ENCODE peak calls at places on chromosomes 1 and 21, in four cellular contexts. E is CD4-positive, alpha-beta memory T cell; Q is SJSA1; G is right cardiac atrium. T is an unnamed sample. For H3K9me3, the result is how much of the 10 kb centered on the place peaks cover.

GRCh38 chr1:156246762-156247459 is 945 bp downstream of the PAQR6 start:
- DNase-seq in E (no peak), Q (no peak), G (peak), T (peak)

GRCh38 chr21:45054927-45055612 is 19.3 kb upstream of the ADARB1 start:
- DNase-seq in E (no peak), Q (no peak), G (peak), T (no peak)

GRCh38 chr1:101290922-101291561 is 54.2 kb downstream of the S1PR1 start:
- DNase-seq in E (no peak), Q (no peak), G (no peak), T (no peak)

GRCh38 chr1:92464588-92465255 is 22.0 kb downstream of the GFI1 start:
- DNase-seq in E (no peak), Q (no peak), G (no peak), T (no peak)

GRCh38 chr1:51660570-51660969 is 43.7 kb downstream of the OSBPL9 start:
- DNase-seq in E (no peak), Q (no peak), G (no peak), T (no peak)

GRCh38 chr1:58035523-58035922 is 511.0 kb downstream of the OMA1 start:
- DNase-seq in E (no peak), Q (no peak), G (no peak), T (no peak)

GRCh38 chr1:77084457-77084856 is 134.8 kb downstream of the PIGK start:
- DNase-seq in E (no peak), Q (no peak), G (no peak), T (no peak)

GRCh38 chr1:216054593-216054992 is 368.7 kb downstream of the USH2A start:
- DNase-seq in E (no peak), Q (no peak), G (no peak), T (no peak)

GRCh38 chr1:7322912-7323311 is 448.2 kb upstream of the VAMP3 start:
- DNase-seq in E (no peak), Q (no peak), G (no peak), T (no peak)

GRCh38 chr1:46429436-46429835 is 35.3 kb downstream of the FAAH start:
- DNase-seq in E (no peak), Q (no peak), G (peak), T (no peak)

GRCh38 chr1:32870615-32871363 is at the start of gene FNDC5:
- DNase-seq in E (no peak), Q (no peak), G (peak), T (no peak)

DNA sequence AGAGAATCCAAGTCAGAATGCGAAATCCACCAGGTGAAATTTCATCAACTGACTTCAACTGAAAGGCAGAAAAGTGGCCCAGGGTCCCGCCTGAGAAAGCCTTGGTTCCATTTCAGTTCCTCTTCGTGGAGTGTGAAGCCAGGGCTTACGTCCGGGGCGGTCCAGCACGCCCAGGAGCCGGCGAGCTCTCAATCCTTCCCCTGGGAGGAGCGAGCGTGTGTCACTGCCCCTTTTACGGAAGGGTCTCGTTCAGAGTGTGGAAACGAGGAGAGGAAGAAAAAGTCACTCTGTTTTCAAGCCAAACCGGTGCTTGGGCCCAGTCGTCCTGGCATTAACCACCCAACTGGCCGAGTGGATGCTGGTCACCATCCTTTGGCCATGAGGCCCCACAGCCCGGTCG is 93.9 kb upstream of the ACTRT2 start:
- DNase-seq in E (no peak), Q (no peak), G (no peak), T (no peak)
- H3K9me3 ChIP-seq in E (under half), Q (under half), G (under half), T (under half)

DNA sequence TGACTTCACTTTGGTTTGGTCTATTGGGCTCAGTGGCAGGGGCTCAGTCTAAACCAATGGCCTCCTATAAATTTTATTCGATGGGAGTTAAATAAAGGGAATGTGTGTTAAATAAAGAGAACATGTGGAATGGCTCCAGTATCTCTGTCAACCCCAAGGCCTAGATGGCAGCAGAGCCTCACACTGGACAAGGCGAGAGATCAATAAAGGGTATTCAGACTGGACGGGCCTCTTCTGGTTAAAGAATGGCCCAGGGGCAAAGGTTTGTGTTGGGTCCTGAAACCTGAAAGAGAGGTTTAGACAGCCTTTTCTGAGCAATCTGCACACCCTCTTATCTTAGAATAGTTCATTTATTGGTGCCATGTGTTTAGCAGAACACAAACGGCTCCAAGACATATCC is 34.7 kb downstream of the SH3BP5L start:
- DNase-seq in E (no peak), Q (no peak), G (no peak), T (no peak)
- H3K9me3 ChIP-seq in E (under half), Q (under half), G (under half), T (under half)

GRCh38 chr1:151907363-151908139 is 1.8 kb downstream of the THEM4 start:
- DNase-seq in E (no peak), Q (no peak), G (no peak), T (no peak)
- H3K9me3 ChIP-seq in E (under half), Q (under half), G (under half), T (under half)

GRCh38 chr1:182143825-182144661 is 82.5 kb upstream of the ZNF648 start:
- DNase-seq in E (no peak), Q (no peak), G (peak), T (peak)

GRCh38 chr1:182142621-182143020 is 81.1 kb upstream of the ZNF648 start:
- DNase-seq in E (no peak), Q (no peak), G (no peak), T (no peak)

GRCh38 chr1:182146286-182146685 is 84.8 kb upstream of the ZNF648 start:
- DNase-seq in E (no peak), Q (no peak), G (no peak), T (no peak)

GRCh38 chr1:182141040-182141439 is 79.5 kb upstream of the ZNF648 start:
- DNase-seq in E (no peak), Q (no peak), G (no peak), T (no peak)

DNA sequence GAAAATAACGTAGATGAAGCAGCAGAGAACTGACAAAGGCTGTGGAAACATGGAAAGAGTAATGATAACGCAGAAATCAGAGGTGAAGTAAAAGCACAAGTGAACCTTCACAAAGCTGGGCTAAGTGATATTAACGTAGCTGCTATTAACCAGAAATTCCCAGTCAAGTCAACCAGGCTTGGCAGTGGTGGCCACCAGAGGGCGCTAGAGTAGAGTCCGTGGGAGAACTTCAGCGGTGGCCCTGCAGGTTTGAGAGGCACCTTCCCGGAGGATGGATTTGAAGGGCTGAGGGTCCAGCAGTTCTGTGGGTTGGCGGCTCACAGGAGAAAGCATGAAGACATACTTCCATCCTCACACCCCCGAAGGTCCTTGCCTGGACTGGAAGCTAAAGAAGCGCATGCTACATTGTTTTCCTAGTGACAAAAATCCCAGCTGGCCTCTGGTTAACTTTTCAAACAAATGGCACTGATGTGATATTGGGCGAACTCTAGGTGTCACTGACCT is 81.7 kb upstream of the ZNF648 start:
- DNase-seq in E (peak), Q (peak), G (peak), T (peak)
- H3K9me3 ChIP-seq in E (under half), Q (under half), G (under half), T (under half)

T was measured in spleen.